ENCODE peak calls at places on chromosomes 3 and 15, in four cellular contexts. One of them, this sample, is unnamed.

GRCh38 chr15:31866248-31866647 is 164.1 kb upstream of the CHRNA7 start:
- DNase-seq in HCT116: no peak
- DNase-seq in GM12878: no peak
- DNase-seq in H1: no peak
- DNase-seq in this sample: no peak

GRCh38 chr3:119643528-119643927 is 16.9 kb downstream of the POPDC2 start:
- DNase-seq in HCT116: peak; percentile 41
- DNase-seq in H1: no peak
- DNase-seq in GM12878: no peak
- DNase-seq in this sample: no peak

GRCh38 chr3:16509721-16510619 is 3.5 kb downstream of the RFTN1 start:
- DNase-seq in HCT116: no peak
- DNase-seq in H1: no peak
- DNase-seq in GM12878: no peak
- DNase-seq in this sample: no peak

GRCh38 chr3:98602078-98602678 is 8.8 kb upstream of the CPOX start:
- DNase-seq in GM12878: peak; percentile 55
- DNase-seq in HCT116: peak; percentile 71
- DNase-seq in H1: no peak
- DNase-seq in this sample: peak; percentile 51

GRCh38 chr15:81108427-81108826 is 25.6 kb upstream of the CFAP161 start:
- DNase-seq in H1: no peak
- DNase-seq in GM12878: no peak
- DNase-seq in HCT116: no peak
- DNase-seq in this sample: no peak

GRCh38 chr3:67518196-67518595 is 136.2 kb downstream of the SUCLG2 start:
- DNase-seq in GM12878: no peak
- DNase-seq in HCT116: no peak
- DNase-seq in H1: no peak
- DNase-seq in this sample: no peak

GRCh38 chr3:128313181-128313725 is 153.4 kb downstream of the DNAJB8 start:
- DNase-seq in H1: no peak
- DNase-seq in GM12878: no peak
- DNase-seq in HCT116: no peak
- DNase-seq in this sample: no peak

GRCh38 chr3:177203689-177204395 is 6.6 kb upstream of the TBL1XR1 start:
- DNase-seq in HCT116: no peak
- DNase-seq in H1: no peak
- DNase-seq in GM12878: no peak
- DNase-seq in this sample: no peak

GRCh38 chr15:90561344-90562244 is 31.9 kb downstream of the CRTC3 start:
- DNase-seq in GM12878: no peak
- DNase-seq in H1: no peak
- DNase-seq in HCT116: no peak
- DNase-seq in this sample: no peak

GRCh38 chr3:32340639-32341365 is 50.9 kb upstream of the CMTM7 start:
- DNase-seq in H1: no peak
- DNase-seq in GM12878: no peak
- DNase-seq in HCT116: no peak
- DNase-seq in this sample: no peak

GRCh38 chr3:168407381-168407780 is 311.7 kb upstream of the GOLIM4 start:
- DNase-seq in HCT116: no peak
- DNase-seq in H1: no peak
- DNase-seq in GM12878: no peak
- DNase-seq in this sample: no peak

GRCh38 chr3:55631766-55632331 is 144.7 kb upstream of the WNT5A start:
- DNase-seq in GM12878: no peak
- DNase-seq in HCT116: no peak
- DNase-seq in H1: no peak
- DNase-seq in this sample: no peak

GRCh38 chr3:134477938-134478337 is 7.8 kb downstream of the ANAPC13 start:
- DNase-seq in H1: no peak
- DNase-seq in GM12878: no peak
- DNase-seq in HCT116: no peak
- DNase-seq in this sample: peak; percentile 82

GRCh38 chr15:46955576-46955975 is 761.7 kb upstream of the SEMA6D start:
- DNase-seq in H1: no peak
- DNase-seq in GM12878: no peak
- DNase-seq in HCT116: no peak
- DNase-seq in this sample: no peak

GRCh38 chr15:39365161-39365560 is 215.7 kb upstream of the THBS1 start:
- DNase-seq in H1: no peak
- DNase-seq in HCT116: no peak
- DNase-seq in GM12878: no peak
- DNase-seq in this sample: no peak

GRCh38 chr3:168870892-168871291 is 775.2 kb upstream of the GOLIM4 start:
- DNase-seq in HCT116: no peak
- DNase-seq in GM12878: no peak
- DNase-seq in H1: no peak
- DNase-seq in this sample: no peak

GRCh38 chr3:123093696-123094095 is 26.9 kb downstream of the PDIA5 start:
- DNase-seq in GM12878: no peak
- DNase-seq in H1: no peak
- DNase-seq in HCT116: no peak
- DNase-seq in this sample: no peak

GRCh38 chr15:64019764-64020163 is 26.5 kb downstream of the DAPK2 start:
- DNase-seq in GM12878: peak; percentile 45
- DNase-seq in H1: no peak
- DNase-seq in HCT116: no peak
- DNase-seq in this sample: peak; percentile 77

GRCh38 chr15:88125578-88125977 is 131.0 kb downstream of the NTRK3 start:
- DNase-seq in H1: no peak
- DNase-seq in HCT116: no peak
- DNase-seq in GM12878: no peak
- DNase-seq in this sample: no peak
- TF ChIP-seq JUND in H1: no peak
- TF ChIP-seq JUND in HCT116: no peak
- TF ChIP-seq JUND in GM12878: no peak
- TF ChIP-seq JUND in this sample: no peak

DNA sequence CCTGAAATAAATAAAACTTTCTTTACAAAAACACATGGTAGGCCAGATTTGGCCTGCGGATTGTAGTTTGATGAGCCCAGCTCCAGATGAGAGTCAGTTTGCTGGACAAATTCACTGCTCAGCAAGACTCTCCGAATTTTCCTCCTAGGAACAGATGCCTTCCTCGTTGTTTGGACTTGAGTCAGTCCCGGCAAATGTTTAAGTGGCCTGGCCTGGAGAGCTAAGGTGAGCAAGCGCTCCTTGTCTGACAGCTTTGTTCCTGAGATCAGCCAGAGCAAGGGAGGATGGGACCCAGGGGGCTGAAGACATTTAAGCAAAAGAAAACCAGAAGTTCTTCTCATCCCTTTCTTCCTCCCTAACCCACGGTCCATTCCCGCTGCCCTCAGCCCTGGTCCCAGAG is 40.2 kb downstream of the POLR2M start:
- DNase-seq in HCT116: no peak
- DNase-seq in H1: no peak
- DNase-seq in GM12878: no peak
- DNase-seq in this sample: no peak
- TF ChIP-seq JUND in HCT116: no peak
- TF ChIP-seq JUND in H1: no peak
- TF ChIP-seq JUND in GM12878: no peak
- TF ChIP-seq JUND in this sample: no peak

GRCh38 chr15:68894208-68894607 is 36.1 kb upstream of the SPESP1 start:
- DNase-seq in H1: no peak
- DNase-seq in HCT116: no peak
- DNase-seq in GM12878: no peak
- DNase-seq in this sample: no peak

GRCh38 chr15:68885070-68885469 is 45.3 kb upstream of the SPESP1 start:
- DNase-seq in HCT116: no peak
- DNase-seq in GM12878: no peak
- DNase-seq in H1: no peak
- DNase-seq in this sample: no peak

GRCh38 chr15:68887120-68887519 is 43.2 kb upstream of the SPESP1 start:
- DNase-seq in H1: no peak
- DNase-seq in GM12878: no peak
- DNase-seq in HCT116: no peak
- DNase-seq in this sample: no peak

DNA sequence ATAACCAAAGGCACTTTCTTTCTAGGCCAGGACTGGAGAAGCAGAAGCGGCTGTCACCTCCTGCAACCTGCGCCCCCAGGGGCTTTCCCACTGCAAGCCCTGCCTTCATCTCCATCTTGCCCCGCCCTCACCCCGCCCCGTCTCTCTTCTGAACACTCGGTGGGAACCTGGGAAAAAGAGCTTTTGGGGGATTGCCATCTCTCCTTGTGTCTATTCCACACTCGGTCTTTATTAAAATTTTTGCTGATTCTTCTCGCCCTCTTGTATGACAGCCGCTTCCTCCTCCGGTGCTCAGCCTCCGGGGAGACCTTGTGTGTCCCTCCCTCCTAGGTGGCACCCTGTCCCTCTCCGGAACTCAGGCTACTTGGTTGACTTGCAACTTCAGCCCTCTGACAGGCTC is 41.9 kb upstream of the SPESP1 start:
- DNase-seq in GM12878: no peak
- DNase-seq in H1: no peak
- DNase-seq in HCT116: no peak
- DNase-seq in this sample: peak; percentile 23
- TF ChIP-seq JUND in GM12878: no peak
- TF ChIP-seq JUND in H1: no peak
- TF ChIP-seq JUND in HCT116: no peak
- TF ChIP-seq JUND in this sample: no peak

DNA sequence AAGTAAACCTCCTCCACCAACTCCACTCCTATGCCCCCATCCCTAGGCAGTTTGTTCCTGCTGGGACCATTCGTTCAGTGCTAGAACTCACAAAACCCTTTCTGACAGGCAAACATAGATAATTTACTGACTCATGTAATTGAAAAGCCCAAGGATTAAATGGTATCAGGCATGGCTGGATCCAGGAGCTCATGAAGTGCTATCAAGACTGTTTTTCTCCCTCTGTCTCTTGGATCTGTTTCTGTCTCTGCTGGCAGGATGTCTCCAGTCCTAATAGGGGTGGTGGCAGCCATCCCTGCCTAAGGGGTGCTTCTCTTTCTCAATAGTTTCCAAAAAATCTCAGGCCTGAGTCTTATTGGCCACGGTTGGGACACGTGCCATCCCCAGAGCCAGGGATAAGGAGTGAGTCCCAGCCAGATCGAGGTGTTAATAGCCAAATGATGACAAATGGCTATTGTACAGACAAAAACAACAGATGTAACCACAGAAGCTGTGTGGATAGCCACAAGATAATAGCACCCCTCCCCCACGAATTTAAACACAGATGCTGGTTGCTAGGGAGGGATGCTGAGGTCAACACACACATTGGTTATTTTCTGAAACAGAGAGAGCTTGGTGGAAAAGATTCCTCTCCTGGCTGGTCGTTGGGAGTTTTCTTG is 168.6 kb downstream of the SHQ1 start:
- DNase-seq in HCT116: no peak
- DNase-seq in H1: no peak
- DNase-seq in GM12878: no peak
- DNase-seq in this sample: no peak
- TF ChIP-seq JUND in HCT116: no peak
- TF ChIP-seq JUND in H1: no peak
- TF ChIP-seq JUND in GM12878: no peak
- TF ChIP-seq JUND in this sample: no peak

GRCh38 chr3:197392961-197393360 is 94.5 kb upstream of the DLG1 start:
- DNase-seq in H1: no peak
- DNase-seq in GM12878: no peak
- DNase-seq in HCT116: no peak
- DNase-seq in this sample: no peak
- TF ChIP-seq JUND in H1: no peak
- TF ChIP-seq JUND in GM12878: no peak
- TF ChIP-seq JUND in HCT116: no peak
- TF ChIP-seq JUND in this sample: no peak

GRCh38 chr15:51089699-51090098 is 5.0 kb downstream of the TNFAIP8L3 start:
- DNase-seq in GM12878: no peak
- DNase-seq in H1: no peak
- DNase-seq in HCT116: no peak
- DNase-seq in this sample: no peak
- TF ChIP-seq JUND in GM12878: no peak
- TF ChIP-seq JUND in H1: no peak
- TF ChIP-seq JUND in HCT116: no peak
- TF ChIP-seq JUND in this sample: no peak

GRCh38 chr3:184716652-184717607 is 5.1 kb upstream of the MAGEF1 start:
- DNase-seq in HCT116: no peak
- DNase-seq in GM12878: no peak
- DNase-seq in H1: no peak
- DNase-seq in this sample: no peak
- TF ChIP-seq JUND in HCT116: peak; percentile 35
- TF ChIP-seq JUND in GM12878: no peak
- TF ChIP-seq JUND in H1: peak; percentile 58
- TF ChIP-seq JUND in this sample: no peak